ENCODE peak calls at places on chromosome 13, in seven cellular contexts. O, U, W, L, C, N and M are unnamed samples.

GRCh38 chr13:24680258-24680920 is at the start of gene ATP12A:
- DNase-seq in O (no peak), U (peak; percentile 42), W (no peak), L (no peak), C (peak; percentile 19), N (peak; percentile 46), M (no peak)

GRCh38 chr13:48595330-48596127 is 58.2 kb upstream of the CYSLTR2 start:
- DNase-seq in O (peak; percentile 79), U (peak; percentile 75), W (peak; percentile 85), L (peak; percentile 50), C (peak; percentile 52), N (peak; percentile 68), M (peak; percentile 14)

GRCh38 chr13:22596157-22596863 is 584.5 kb upstream of the SGCG start:
- DNase-seq in O (no peak), U (no peak), W (peak; percentile 77), L (no peak), C (no peak), N (no peak), M (no peak)

GRCh38 chr13:23794267-23795161 is 94.7 kb downstream of the MIPEP start:
- DNase-seq in O (no peak), U (no peak), W (no peak), L (no peak), C (no peak), N (no peak), M (peak; percentile 52)

GRCh38 chr13:98626298-98626940 is 49.5 kb upstream of the STK24 start:
- DNase-seq in O (no peak), U (no peak), W (no peak), L (no peak), C (no peak), N (no peak), M (no peak)

GRCh38 chr13:75869981-75870380 is 233.9 kb downstream of the LMO7 start:
- DNase-seq in O (no peak), U (no peak), W (no peak), L (no peak), C (no peak), N (no peak), M (no peak)

GRCh38 chr13:95535243-95535642 is 17.3 kb upstream of the CLDN10 start:
- DNase-seq in O (no peak), U (no peak), W (no peak), L (peak; percentile 36), C (peak; percentile 83), N (no peak), M (no peak)

GRCh38 chr13:20351279-20352022 is 119.3 kb upstream of the GJB6 start:
- DNase-seq in O (no peak), U (no peak), W (no peak), L (no peak), C (peak; percentile 53), N (no peak), M (no peak)

GRCh38 chr13:74132152-74132767 is 1.9 kb downstream of the KLF12 start:
- DNase-seq in O (no peak), U (peak; percentile 28), W (no peak), L (no peak), C (no peak), N (no peak), M (no peak)

GRCh38 chr13:97359181-97360057 is 74.5 kb upstream of the RAP2A start:
- DNase-seq in O (peak; percentile 62), U (peak; percentile 71), W (peak; percentile 75), L (no peak), C (peak; percentile 51), N (peak; percentile 65), M (no peak)
- TF ChIP-seq CTCF in O (peak; percentile 94), U (peak; percentile 51), W (peak; percentile 85), L (peak; percentile 62), C (peak; percentile 82), N (peak; percentile 71), M (peak; percentile 87)

GRCh38 chr13:99830931-99831330 is 140.6 kb downstream of the ZIC5 start:
- DNase-seq in O (no peak), U (no peak), W (no peak), L (no peak), C (no peak), N (no peak), M (no peak)
- TF ChIP-seq CTCF in O (no peak), U (no peak), W (no peak), L (no peak), C (no peak), N (no peak), M (no peak)

DNA sequence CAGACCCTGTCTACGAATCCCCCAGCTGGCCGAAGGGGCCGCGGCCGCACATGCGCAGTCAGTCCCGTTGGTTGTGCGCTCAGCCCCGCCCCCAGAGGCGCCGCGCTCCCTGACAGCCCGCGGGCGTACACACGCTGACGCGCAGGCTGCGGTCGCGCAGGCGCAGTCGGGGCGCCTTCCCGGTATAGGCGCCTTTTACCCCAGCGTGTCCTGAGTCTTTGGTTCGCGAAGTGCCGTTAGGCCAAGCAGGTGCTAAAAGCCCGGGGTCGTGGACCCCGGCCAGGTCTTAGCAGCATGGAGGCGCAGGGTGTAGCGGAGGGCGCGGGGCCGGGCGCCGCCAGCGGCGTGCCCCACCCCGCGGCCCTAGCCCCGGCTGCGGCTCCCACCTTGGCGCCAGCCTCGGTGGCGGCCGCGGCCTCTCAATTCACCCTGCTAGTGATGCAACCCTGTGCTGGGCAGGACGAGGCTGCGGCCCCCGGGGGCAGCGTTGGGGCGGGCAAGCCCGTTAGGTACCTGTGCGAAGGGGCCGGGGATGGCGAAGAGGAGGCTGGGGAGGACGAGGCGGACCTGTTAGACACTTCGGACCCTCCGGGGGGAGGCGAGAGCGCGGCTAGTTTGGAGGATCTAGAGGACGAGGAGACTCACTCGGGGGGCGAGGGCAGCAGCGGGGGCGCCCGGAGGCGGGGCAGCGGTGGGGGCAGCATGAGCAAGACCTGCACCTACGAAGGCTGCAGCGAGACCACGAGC is at the start of gene RFXAP:
- DNase-seq in O (peak; percentile 88), U (peak; percentile 94), W (peak; percentile 92), L (peak; percentile 91), C (peak; percentile 91), N (peak; percentile 91), M (peak; percentile 66)
- TF ChIP-seq CTCF in O (peak; percentile 46), U (peak; percentile 7), W (no peak), L (no peak), C (no peak), N (no peak), M (no peak)

GRCh38 chr13:79128158-79128557 is 277.9 kb downstream of the RBM26 start:
- DNase-seq in O (no peak), U (no peak), W (no peak), L (no peak), C (peak; percentile 84), N (no peak), M (no peak)
- TF ChIP-seq CTCF in O (no peak), U (no peak), W (no peak), L (no peak), C (no peak), N (no peak), M (no peak)

DNA sequence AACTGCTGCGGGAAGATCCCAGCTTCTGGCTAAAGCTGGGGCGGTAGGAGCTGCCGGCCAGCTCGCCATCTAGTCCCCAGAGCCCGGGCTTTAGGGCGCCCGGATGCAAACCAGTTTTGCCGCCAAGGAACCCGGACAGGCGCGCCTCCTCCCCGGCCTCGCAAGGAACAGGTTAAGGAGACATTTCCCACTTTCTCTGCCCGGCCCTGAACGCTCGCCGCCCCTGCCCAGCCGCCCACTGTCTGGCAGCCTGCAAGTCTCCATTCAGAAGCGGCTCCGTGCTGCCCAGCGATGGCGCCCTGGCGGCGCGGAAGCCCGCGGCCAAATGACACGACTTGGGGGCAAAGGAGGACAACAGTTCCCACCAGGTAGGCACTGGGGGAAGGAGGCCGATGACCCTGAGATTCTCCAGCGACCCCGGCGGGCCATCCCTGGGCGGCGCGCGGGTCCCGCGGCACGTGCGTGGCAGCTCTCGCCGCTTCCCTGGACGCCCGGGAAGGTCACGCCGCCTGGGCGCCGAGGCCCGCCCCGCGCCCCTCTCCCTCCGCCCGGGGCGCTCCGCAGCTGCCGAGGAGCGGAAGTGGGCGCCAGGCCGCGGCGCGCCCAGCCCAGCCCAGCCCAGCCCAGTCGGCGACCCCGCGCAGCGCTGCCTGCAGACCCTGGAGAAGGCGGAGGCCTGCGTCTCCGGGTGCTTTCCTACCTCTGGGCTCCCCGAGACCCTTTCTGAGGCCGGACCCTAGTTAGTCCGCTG is 42.2 kb upstream of the HNRNPA1L2 start:
- DNase-seq in O (peak; percentile 17), U (no peak), W (no peak), L (no peak), C (peak; percentile 29), N (peak; percentile 36), M (no peak)
- TF ChIP-seq CTCF in O (no peak), U (no peak), W (no peak), L (no peak), C (no peak), N (no peak), M (no peak)

GRCh38 chr13:104534847-104535246 is 1468.6 kb upstream of the SLC10A2 start:
- DNase-seq in O (no peak), U (peak; percentile 12), W (no peak), L (no peak), C (no peak), N (peak; percentile 17), M (no peak)
- TF ChIP-seq CTCF in O (no peak), U (no peak), W (no peak), L (no peak), C (no peak), N (no peak), M (no peak)

GRCh38 chr13:62040806-62041205 is 625.2 kb upstream of the PCDH20 start:
- DNase-seq in O (no peak), U (no peak), W (no peak), L (no peak), C (no peak), N (no peak), M (no peak)

GRCh38 chr13:62049992-62050391 is 634.3 kb upstream of the PCDH20 start:
- DNase-seq in O (no peak), U (no peak), W (no peak), L (no peak), C (no peak), N (no peak), M (no peak)

DNA sequence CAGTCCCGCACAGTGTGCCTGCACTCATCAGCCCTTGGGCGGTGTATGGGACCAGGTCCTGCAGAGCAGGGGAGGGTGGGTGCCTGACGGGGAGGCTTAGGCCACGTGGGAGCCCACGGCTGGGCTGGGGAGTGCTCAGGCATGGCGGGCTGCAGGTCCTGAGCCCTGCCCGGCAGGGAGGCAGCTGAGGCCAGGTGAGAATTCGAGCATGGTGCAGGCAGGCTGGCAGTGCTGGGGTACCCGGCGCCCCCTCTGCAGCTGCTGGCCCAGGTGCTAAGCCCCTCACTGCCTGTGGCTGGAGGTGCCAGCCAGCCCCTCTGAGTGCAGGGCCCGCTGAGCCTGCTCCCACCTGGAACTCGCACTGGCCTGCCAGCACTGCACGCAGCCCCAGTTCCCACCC is 630.9 kb upstream of the PCDH20 start:
- DNase-seq in O (no peak), U (no peak), W (no peak), L (no peak), C (no peak), N (no peak), M (no peak)
- TF ChIP-seq CTCF in O (no peak), U (no peak), W (no peak), L (no peak), C (no peak), N (no peak), M (no peak)

DNA sequence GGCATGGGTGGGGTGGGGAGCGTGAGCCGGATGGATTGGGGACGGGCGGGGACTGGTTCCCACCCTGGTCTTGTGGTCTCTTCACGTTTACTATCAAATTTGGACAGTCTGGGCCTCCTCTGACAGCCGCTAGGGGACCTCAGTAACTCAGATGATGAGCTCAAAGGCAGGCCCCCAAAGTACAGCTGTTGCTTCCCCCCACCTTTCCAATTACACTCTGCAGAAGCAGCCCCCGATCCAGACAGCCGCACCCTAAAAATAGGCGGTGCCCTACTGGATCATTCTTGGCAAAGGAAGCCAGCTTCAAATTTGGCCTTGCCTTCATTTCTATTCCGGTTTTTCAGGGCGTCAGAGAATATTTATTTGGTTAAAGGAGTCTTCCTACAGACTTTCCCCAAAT is 1.9 kb upstream of the FOXO1 start:
- DNase-seq in O (peak; percentile 42), U (peak; percentile 55), W (no peak), L (no peak), C (peak; percentile 20), N (peak; percentile 57), M (no peak)
- TF ChIP-seq CTCF in O (peak; percentile 60), U (peak; percentile 32), W (no peak), L (peak; percentile 31), C (peak; percentile 64), N (peak; percentile 36), M (peak; percentile 36)